ENCODE peak calls at places on chromosomes 3 and 15, in four cellular contexts. V is small intestine, C is AG04450, S is astrocyte. A is an unnamed sample.

GRCh38 chr3:171458056-171458856 is 1.9 kb downstream of the TNIK start:
- DNase-seq in C (no peak), S (no peak), V (peak; percentile 50), A (no peak)

GRCh38 chr3:103085465-103085864 is 650.6 kb downstream of the ZPLD1 start:
- DNase-seq in V (peak; percentile 43), S (peak; percentile 15), C (no peak), A (no peak)

GRCh38 chr3:132448211-132448961 is 31.1 kb downstream of the DNAJC13 start:
- DNase-seq in V (no peak), S (peak; percentile 39), C (no peak), A (peak; percentile 41)

GRCh38 chr15:92714071-92714456 is 58.5 kb upstream of the FAM174B start:
- DNase-seq in C (no peak), V (no peak), S (peak; percentile 47), A (peak; percentile 30)

GRCh38 chr15:34435658-34436057 is 1.9 kb downstream of the GOLGA8A start:
- DNase-seq in V (no peak), S (no peak), C (no peak), A (no peak)

GRCh38 chr3:172591876-172592771 is 68.9 kb upstream of the TNFSF10 start:
- DNase-seq in S (peak; percentile 49), C (no peak), V (peak; percentile 87), A (no peak)

GRCh38 chr3:108489776-108490175 is 20.6 kb downstream of the MYH15 start:
- DNase-seq in S (peak; percentile 19), C (no peak), V (peak; percentile 35), A (no peak)

GRCh38 chr3:16849240-16849639 is 35.5 kb upstream of the PLCL2 start:
- DNase-seq in S (peak; percentile 73), C (no peak), V (peak; percentile 78), A (peak; percentile 62)

GRCh38 chr15:45448516-45448915 is 70.2 kb upstream of the GATM start:
- DNase-seq in V (no peak), S (no peak), C (no peak), A (no peak)

GRCh38 chr3:39657075-39657474 is 152.3 kb upstream of the MYRIP start:
- DNase-seq in V (no peak), S (no peak), C (no peak), A (no peak)

GRCh38 chr3:194327414-194328079 is 23.6 kb downstream of the CPN2 start:
- DNase-seq in C (no peak), V (no peak), S (peak; percentile 50), A (no peak)

GRCh38 chr3:147359177-147360062 is 46.9 kb downstream of the ZIC4 start:
- DNase-seq in V (no peak), S (no peak), C (no peak), A (peak; percentile 26)

GRCh38 chr3:10594915-10595314 is 89.5 kb upstream of the ATP2B2 start:
- DNase-seq in C (peak; percentile 18), V (peak; percentile 25), S (peak; percentile 55), A (no peak)

GRCh38 chr3:195185574-195185973 is 85.4 kb downstream of the XXYLT1 start:
- DNase-seq in V (no peak), S (no peak), C (no peak), A (no peak)

GRCh38 chr3:143239026-143239425 is 119.5 kb downstream of the CHST2 start:
- DNase-seq in S (peak; percentile 61), V (no peak), C (no peak), A (no peak)

GRCh38 chr3:78726545-78726944 is 1041.3 kb downstream of the ROBO1 start:
- DNase-seq in C (no peak), V (no peak), S (no peak), A (no peak)

GRCh38 chr3:105177558-105177957 is 189.2 kb upstream of the ALCAM start:
- DNase-seq in C (no peak), S (no peak), V (no peak), A (no peak)

GRCh38 chr3:183027276-183027675 is 46.9 kb upstream of the DCUN1D1 start:
- DNase-seq in C (no peak), S (peak; percentile 66), V (no peak), A (no peak)

GRCh38 chr3:193812078-193812725 is 219.2 kb downstream of the OPA1 start:
- DNase-seq in C (no peak), V (no peak), S (no peak), A (no peak)

GRCh38 chr3:58839187-58839586 is 172.6 kb upstream of the FAM3D start:
- DNase-seq in V (no peak), C (no peak), S (no peak), A (no peak)

GRCh38 chr15:32649336-32649735 is 7.8 kb downstream of the SCG5 start:
- DNase-seq in V (peak; percentile 69), C (no peak), S (no peak), A (no peak)

GRCh38 chr15:69497076-69497475 is 44.5 kb downstream of the RPLP1 start:
- DNase-seq in V (no peak), C (no peak), S (no peak), A (no peak)

GRCh38 chr15:70517194-70517590 is 246.2 kb downstream of the UACA start:
- DNase-seq in S (no peak), V (no peak), C (no peak), A (no peak)

GRCh38 chr3:120145498-120146285 is 51.4 kb upstream of the GSK3B start:
- DNase-seq in S (peak; percentile 26), C (no peak), V (no peak), A (no peak)

GRCh38 chr15:69628256-69629093 is 175.9 kb downstream of the RPLP1 start:
- DNase-seq in S (no peak), V (peak; percentile 74), C (no peak), A (no peak)

GRCh38 chr3:194586839-194587238 is 46.4 kb downstream of the TMEM44 start:
- DNase-seq in V (no peak), S (peak; percentile 97), C (no peak), A (no peak)

GRCh38 chr3:85297291-85297690 is 338.5 kb downstream of the CADM2 start:
- DNase-seq in S (no peak), C (no peak), V (no peak), A (no peak)

GRCh38 chr3:187025254-187025655 is 94.9 kb downstream of the ST6GAL1 start:
- DNase-seq in C (no peak), S (no peak), V (no peak), A (no peak)

GRCh38 chr3:28328188-28329151 is 20.1 kb upstream of the ZCWPW2 start:
- DNase-seq in C (no peak), S (no peak), V (peak; percentile 39), A (no peak)

GRCh38 chr3:72665701-72666443 is 182.4 kb downstream of the SHQ1 start:
- DNase-seq in V (peak; percentile 41), C (no peak), S (no peak), A (no peak)

GRCh38 chr3:129441782-129442181 is 1.8 kb downstream of the IFT122 start:
- DNase-seq in C (no peak), S (peak; percentile 54), V (no peak), A (peak; percentile 76)

GRCh38 chr3:65888980-65889706 is 149.6 kb downstream of the MAGI1 start:
- DNase-seq in C (peak; percentile 89), V (no peak), S (peak; percentile 98), A (no peak)

GRCh38 chr3:149783576-149783975 is 8.8 kb downstream of the ANKUB1 start:
- DNase-seq in C (peak; percentile 72), S (peak; percentile 87), V (no peak), A (no peak)

GRCh38 chr3:149781216-149781615 is 11.1 kb downstream of the ANKUB1 start:
- DNase-seq in C (no peak), S (no peak), V (no peak), A (no peak)

GRCh38 chr3:149784064-149784704 is 8.2 kb downstream of the ANKUB1 start:
- DNase-seq in C (peak; percentile 16), V (no peak), S (peak; percentile 50), A (no peak)
- H3K9me3 ChIP-seq in C (no peaks in the 10 kb centered on the region), V (no peaks in the 10 kb centered on the region), S (no peaks in the 10 kb centered on the region), A (no peaks in the 10 kb centered on the region)

GRCh38 chr15:25072857-25073476 is 118.2 kb downstream of the SNRPN start:
- DNase-seq in V (no peak), S (no peak), C (no peak), A (no peak)
- H3K9me3 ChIP-seq in V (peaks cover 35% of the 10 kb centered on the region), S (peaks cover 98% of the 10 kb centered on the region), C (peaks cover 97% of the 10 kb centered on the region), A (peaks cover 91% of the 10 kb centered on the region)

DNA sequence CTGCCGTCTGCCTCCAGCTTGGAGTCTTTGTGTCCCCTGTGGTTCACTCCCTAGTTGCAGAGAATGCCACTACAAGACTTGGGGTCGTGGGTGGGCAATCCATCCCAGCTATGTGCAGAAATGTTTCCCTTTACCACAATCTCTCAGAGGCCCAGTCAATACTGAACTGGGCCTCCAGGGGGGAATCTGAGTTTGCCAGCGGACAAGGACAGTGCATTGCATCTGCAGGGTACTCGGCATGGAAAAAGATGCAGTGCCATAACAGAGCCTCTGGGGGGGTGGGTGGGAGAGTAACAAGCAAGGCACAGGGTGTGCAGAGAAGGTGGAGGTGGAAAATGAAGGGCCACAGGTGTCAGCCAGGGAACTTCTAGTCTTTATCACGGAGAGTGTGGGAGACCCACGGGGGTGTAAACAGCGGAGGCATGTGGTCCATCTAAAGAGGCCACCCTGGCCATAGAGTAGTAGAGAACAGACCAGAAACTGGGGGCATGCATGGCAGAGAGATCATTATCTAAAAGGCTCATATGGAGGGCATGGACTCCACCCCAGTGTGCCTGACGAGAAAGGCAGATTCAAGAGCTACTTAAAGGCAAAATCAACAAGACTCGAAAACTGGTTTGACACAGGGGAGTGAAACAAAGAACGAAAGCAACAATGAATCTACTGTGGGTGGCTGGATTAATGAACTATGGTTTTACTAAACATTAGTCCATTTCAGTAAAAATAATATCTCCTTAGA is 182.4 kb downstream of the ANXA2 start:
- DNase-seq in C (no peak), V (no peak), S (no peak), A (no peak)
- H3K9me3 ChIP-seq in C (no peaks in the 10 kb centered on the region), V (no peaks in the 10 kb centered on the region), S (no peaks in the 10 kb centered on the region), A (no peaks in the 10 kb centered on the region)

DNA sequence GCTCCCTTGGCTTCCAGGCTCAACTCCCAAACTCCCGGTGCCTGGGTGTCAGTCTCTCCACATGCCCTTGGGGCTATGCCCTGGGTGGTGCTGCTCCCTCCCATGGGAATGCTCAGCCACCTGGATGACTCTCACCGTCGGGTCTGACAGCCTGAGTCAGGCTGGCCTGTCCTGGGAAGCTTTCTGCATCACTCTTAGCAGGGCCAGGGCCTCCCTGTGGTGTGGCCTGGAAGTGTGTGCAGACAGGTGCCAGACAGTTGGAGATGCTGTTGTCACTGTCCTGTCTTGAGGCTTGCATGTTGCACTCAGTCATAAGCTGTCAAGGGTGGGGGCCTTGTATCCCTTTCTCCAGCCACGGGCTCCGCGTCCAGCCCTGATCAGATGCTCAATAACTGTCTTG is 71.7 kb downstream of the GABRG3 start:
- DNase-seq in C (no peak), S (no peak), V (no peak), A (no peak)
- H3K9me3 ChIP-seq in C (peaks cover 16% of the 10 kb centered on the region), S (no peaks in the 10 kb centered on the region), V (no peaks in the 10 kb centered on the region), A (no peaks in the 10 kb centered on the region)

GRCh38 chr3:294581-294980 is 98.0 kb downstream of the CHL1 start:
- DNase-seq in S (no peak), C (no peak), V (no peak), A (no peak)
- H3K9me3 ChIP-seq in S (no peaks in the 10 kb centered on the region), C (no peaks in the 10 kb centered on the region), V (no peaks in the 10 kb centered on the region), A (no peaks in the 10 kb centered on the region)

GRCh38 chr15:25175789-25176615 is 221.2 kb downstream of the SNRPN start:
- DNase-seq in C (no peak), S (no peak), V (no peak), A (peak; percentile 20)

GRCh38 chr15:25177955-25178801 is 223.4 kb downstream of the SNRPN start:
- DNase-seq in C (no peak), S (no peak), V (no peak), A (peak; percentile 2)

GRCh38 chr15:25175033-25175788 is 220.4 kb downstream of the SNRPN start:
- DNase-seq in S (no peak), V (no peak), C (no peak), A (no peak)

GRCh38 chr15:25176991-25177954 is 222.5 kb downstream of the SNRPN start:
- DNase-seq in C (no peak), S (no peak), V (no peak), A (peak; percentile 4)

GRCh38 chr15:25176616-25176923 is 221.8 kb downstream of the SNRPN start:
- DNase-seq in V (no peak), C (no peak), S (no peak), A (peak; percentile 14)
- H3K9me3 ChIP-seq in V (peaks cover 5% of the 10 kb centered on the region), C (peaks cover 88% of the 10 kb centered on the region), S (peaks cover 25% of the 10 kb centered on the region), A (peaks cover 2% of the 10 kb centered on the region)